ENCODE peak calls at places on chromosomes 2 and 18, in seven cellular contexts. One of them, this sample, is unnamed. For H3K4me1, the result is how much of the 10 kb centered on the place peaks cover.

GRCh38 chr18:9053814-9054213 is 48.7 kb upstream of the NDUFV2 start:
- DNase-seq in cardiac muscle cell: no peak
- DNase-seq in tibial artery: no peak
- DNase-seq in SJSA1: no peak
- DNase-seq in right lobe of liver: no peak
- DNase-seq in A549: no peak
- DNase-seq in psoas muscle: no peak
- DNase-seq in this sample: no peak

GRCh38 chr18:3005462-3005861 is 7.5 kb downstream of the LPIN2 start:
- DNase-seq in cardiac muscle cell: no peak
- DNase-seq in tibial artery: no peak
- DNase-seq in SJSA1: no peak
- DNase-seq in right lobe of liver: no peak
- DNase-seq in A549: no peak
- DNase-seq in psoas muscle: no peak
- DNase-seq in this sample: no peak

GRCh38 chr2:109537565-109538221 is 76.1 kb downstream of the SEPTIN10 start:
- DNase-seq in cardiac muscle cell: no peak
- DNase-seq in tibial artery: no peak
- DNase-seq in SJSA1: no peak
- DNase-seq in right lobe of liver: no peak
- DNase-seq in A549: no peak
- DNase-seq in psoas muscle: no peak
- DNase-seq in this sample: no peak

GRCh38 chr18:37958499-37958898 is 392.9 kb upstream of the CELF4 start:
- DNase-seq in cardiac muscle cell: no peak
- DNase-seq in tibial artery: no peak
- DNase-seq in SJSA1: no peak
- DNase-seq in right lobe of liver: no peak
- DNase-seq in A549: no peak
- DNase-seq in psoas muscle: no peak
- DNase-seq in this sample: no peak

GRCh38 chr2:10514743-10515142 is 66.6 kb upstream of the ODC1 start:
- DNase-seq in cardiac muscle cell: no peak
- DNase-seq in tibial artery: no peak
- DNase-seq in SJSA1: peak
- DNase-seq in right lobe of liver: no peak
- DNase-seq in A549: peak
- DNase-seq in psoas muscle: no peak
- DNase-seq in this sample: peak

GRCh38 chr2:149291881-149292280 is 38.5 kb upstream of the LYPD6 start:
- DNase-seq in cardiac muscle cell: no peak
- DNase-seq in tibial artery: no peak
- DNase-seq in SJSA1: no peak
- DNase-seq in right lobe of liver: no peak
- DNase-seq in A549: no peak
- DNase-seq in psoas muscle: no peak
- DNase-seq in this sample: no peak

GRCh38 chr2:52613064-52613463 is 1154.5 kb upstream of the CHAC2 start:
- DNase-seq in cardiac muscle cell: peak
- DNase-seq in tibial artery: no peak
- DNase-seq in SJSA1: no peak
- DNase-seq in right lobe of liver: no peak
- DNase-seq in A549: peak
- DNase-seq in psoas muscle: no peak
- DNase-seq in this sample: no peak

GRCh38 chr2:230873670-230874401 is 9.1 kb downstream of the ITM2C start:
- DNase-seq in cardiac muscle cell: no peak
- DNase-seq in tibial artery: no peak
- DNase-seq in SJSA1: no peak
- DNase-seq in right lobe of liver: no peak
- DNase-seq in A549: no peak
- DNase-seq in psoas muscle: no peak
- DNase-seq in this sample: no peak

GRCh38 chr18:22585821-22586220 is 168.1 kb upstream of the CTAGE1 start:
- DNase-seq in cardiac muscle cell: no peak
- DNase-seq in tibial artery: no peak
- DNase-seq in SJSA1: no peak
- DNase-seq in right lobe of liver: no peak
- DNase-seq in A549: no peak
- DNase-seq in psoas muscle: no peak
- DNase-seq in this sample: no peak

GRCh38 chr2:149164296-149164695 is 125.8 kb downstream of the LYPD6B start:
- DNase-seq in cardiac muscle cell: no peak
- DNase-seq in tibial artery: no peak
- DNase-seq in SJSA1: no peak
- DNase-seq in right lobe of liver: no peak
- DNase-seq in A549: no peak
- DNase-seq in psoas muscle: no peak
- DNase-seq in this sample: no peak

GRCh38 chr2:70886541-70886987 is 49.1 kb upstream of the ATP6V1B1 start:
- DNase-seq in cardiac muscle cell: no peak
- DNase-seq in tibial artery: no peak
- DNase-seq in SJSA1: no peak
- DNase-seq in right lobe of liver: no peak
- DNase-seq in A549: no peak
- DNase-seq in psoas muscle: no peak
- DNase-seq in this sample: no peak

GRCh38 chr2:184685999-184686841 is 87.9 kb downstream of the ZNF804A start:
- DNase-seq in cardiac muscle cell: no peak
- DNase-seq in tibial artery: no peak
- DNase-seq in SJSA1: no peak
- DNase-seq in right lobe of liver: no peak
- DNase-seq in A549: no peak
- DNase-seq in psoas muscle: no peak
- DNase-seq in this sample: no peak

GRCh38 chr2:188450740-188451480 is 159.2 kb downstream of the GULP1 start:
- DNase-seq in cardiac muscle cell: no peak
- DNase-seq in tibial artery: no peak
- DNase-seq in SJSA1: no peak
- DNase-seq in right lobe of liver: no peak
- DNase-seq in A549: no peak
- DNase-seq in psoas muscle: no peak
- DNase-seq in this sample: no peak

GRCh38 chr2:9649261-9649660 is 18.5 kb upstream of the YWHAQ start:
- DNase-seq in cardiac muscle cell: no peak
- DNase-seq in tibial artery: no peak
- DNase-seq in SJSA1: no peak
- DNase-seq in right lobe of liver: no peak
- DNase-seq in A549: no peak
- DNase-seq in psoas muscle: no peak
- DNase-seq in this sample: no peak

GRCh38 chr18:25326231-25327042 is 25.5 kb downstream of the ZNF521 start:
- DNase-seq in cardiac muscle cell: no peak
- DNase-seq in tibial artery: no peak
- DNase-seq in SJSA1: no peak
- DNase-seq in right lobe of liver: no peak
- DNase-seq in A549: no peak
- DNase-seq in psoas muscle: no peak
- DNase-seq in this sample: no peak
- H3K4me1 ChIP-seq in cardiac muscle cell: under half
- H3K4me1 ChIP-seq in tibial artery: under half
- H3K4me1 ChIP-seq in SJSA1: under half
- H3K4me1 ChIP-seq in right lobe of liver: under half
- H3K4me1 ChIP-seq in A549: under half
- H3K4me1 ChIP-seq in psoas muscle: under half
- H3K4me1 ChIP-seq in this sample: under half

GRCh38 chr18:49177812-49178211 is 227.0 kb upstream of the SMAD7 start:
- DNase-seq in cardiac muscle cell: no peak
- DNase-seq in tibial artery: no peak
- DNase-seq in SJSA1: peak
- DNase-seq in right lobe of liver: no peak
- DNase-seq in A549: no peak
- DNase-seq in psoas muscle: no peak
- DNase-seq in this sample: no peak

GRCh38 chr18:49179222-49179621 is 228.5 kb upstream of the SMAD7 start:
- DNase-seq in cardiac muscle cell: no peak
- DNase-seq in tibial artery: no peak
- DNase-seq in SJSA1: no peak
- DNase-seq in right lobe of liver: no peak
- DNase-seq in A549: no peak
- DNase-seq in psoas muscle: no peak
- DNase-seq in this sample: no peak

GRCh38 chr18:49177071-49177470 is 226.3 kb upstream of the SMAD7 start:
- DNase-seq in cardiac muscle cell: no peak
- DNase-seq in tibial artery: no peak
- DNase-seq in SJSA1: no peak
- DNase-seq in right lobe of liver: no peak
- DNase-seq in A549: no peak
- DNase-seq in psoas muscle: no peak
- DNase-seq in this sample: no peak

GRCh38 chr18:49175476-49175875 is 224.7 kb upstream of the SMAD7 start:
- DNase-seq in cardiac muscle cell: no peak
- DNase-seq in tibial artery: no peak
- DNase-seq in SJSA1: no peak
- DNase-seq in right lobe of liver: no peak
- DNase-seq in A549: no peak
- DNase-seq in psoas muscle: no peak
- DNase-seq in this sample: no peak

GRCh38 chr18:49178736-49179135 is 228.0 kb upstream of the SMAD7 start:
- DNase-seq in cardiac muscle cell: peak
- DNase-seq in tibial artery: no peak
- DNase-seq in SJSA1: peak
- DNase-seq in right lobe of liver: no peak
- DNase-seq in A549: peak
- DNase-seq in psoas muscle: no peak
- DNase-seq in this sample: peak
- H3K27ac ChIP-seq in cardiac muscle cell: no peak
- H3K27ac ChIP-seq in tibial artery: no peak
- H3K27ac ChIP-seq in SJSA1: no peak
- H3K27ac ChIP-seq in right lobe of liver: no peak
- H3K27ac ChIP-seq in A549: no peak
- H3K27ac ChIP-seq in psoas muscle: no peak
- H3K27ac ChIP-seq in this sample: no peak

GRCh38 chr2:86035371-86035882 is 70.3 kb downstream of the POLR1A start:
- DNase-seq in cardiac muscle cell: no peak
- DNase-seq in tibial artery: no peak
- DNase-seq in SJSA1: no peak
- DNase-seq in right lobe of liver: no peak
- DNase-seq in A549: no peak
- DNase-seq in psoas muscle: no peak
- DNase-seq in this sample: peak
- H3K4me1 ChIP-seq in cardiac muscle cell: under half
- H3K4me1 ChIP-seq in tibial artery: under half
- H3K4me1 ChIP-seq in SJSA1: under half
- H3K4me1 ChIP-seq in right lobe of liver: under half
- H3K4me1 ChIP-seq in A549: under half
- H3K4me1 ChIP-seq in psoas muscle: half or more
- H3K4me1 ChIP-seq in this sample: under half

GRCh38 chr2:202172439-202173191 is 65.8 kb downstream of the SUMO1 start:
- DNase-seq in cardiac muscle cell: no peak
- DNase-seq in tibial artery: no peak
- DNase-seq in SJSA1: no peak
- DNase-seq in right lobe of liver: no peak
- DNase-seq in A549: no peak
- DNase-seq in psoas muscle: no peak
- DNase-seq in this sample: no peak

GRCh38 chr2:202178342-202178958 is 59.9 kb downstream of the SUMO1 start:
- DNase-seq in cardiac muscle cell: peak
- DNase-seq in tibial artery: peak
- DNase-seq in SJSA1: peak
- DNase-seq in right lobe of liver: no peak
- DNase-seq in A549: peak
- DNase-seq in psoas muscle: no peak
- DNase-seq in this sample: peak
- H3K27ac ChIP-seq in cardiac muscle cell: no peak
- H3K27ac ChIP-seq in tibial artery: no peak
- H3K27ac ChIP-seq in SJSA1: no peak
- H3K27ac ChIP-seq in right lobe of liver: no peak
- H3K27ac ChIP-seq in A549: no peak
- H3K27ac ChIP-seq in psoas muscle: no peak
- H3K27ac ChIP-seq in this sample: no peak

GRCh38 chr18:74453642-74454198 is 3.4 kb downstream of the DIPK1C start:
- DNase-seq in cardiac muscle cell: no peak
- DNase-seq in tibial artery: no peak
- DNase-seq in SJSA1: no peak
- DNase-seq in right lobe of liver: no peak
- DNase-seq in A549: no peak
- DNase-seq in psoas muscle: no peak
- DNase-seq in this sample: no peak

GRCh38 chr18:74456409-74457042 is 582 bp downstream of the DIPK1C start:
- DNase-seq in cardiac muscle cell: peak
- DNase-seq in tibial artery: no peak
- DNase-seq in SJSA1: no peak
- DNase-seq in right lobe of liver: no peak
- DNase-seq in A549: no peak
- DNase-seq in psoas muscle: no peak
- DNase-seq in this sample: no peak

GRCh38 chr18:74456017-74456408 is 1.1 kb downstream of the DIPK1C start:
- DNase-seq in cardiac muscle cell: no peak
- DNase-seq in tibial artery: no peak
- DNase-seq in SJSA1: no peak
- DNase-seq in right lobe of liver: no peak
- DNase-seq in A549: no peak
- DNase-seq in psoas muscle: no peak
- DNase-seq in this sample: no peak

GRCh38 chr18:74454279-74454741 is 2.8 kb downstream of the DIPK1C start:
- DNase-seq in cardiac muscle cell: no peak
- DNase-seq in tibial artery: no peak
- DNase-seq in SJSA1: no peak
- DNase-seq in right lobe of liver: no peak
- DNase-seq in A549: no peak
- DNase-seq in psoas muscle: no peak
- DNase-seq in this sample: no peak

DNA sequence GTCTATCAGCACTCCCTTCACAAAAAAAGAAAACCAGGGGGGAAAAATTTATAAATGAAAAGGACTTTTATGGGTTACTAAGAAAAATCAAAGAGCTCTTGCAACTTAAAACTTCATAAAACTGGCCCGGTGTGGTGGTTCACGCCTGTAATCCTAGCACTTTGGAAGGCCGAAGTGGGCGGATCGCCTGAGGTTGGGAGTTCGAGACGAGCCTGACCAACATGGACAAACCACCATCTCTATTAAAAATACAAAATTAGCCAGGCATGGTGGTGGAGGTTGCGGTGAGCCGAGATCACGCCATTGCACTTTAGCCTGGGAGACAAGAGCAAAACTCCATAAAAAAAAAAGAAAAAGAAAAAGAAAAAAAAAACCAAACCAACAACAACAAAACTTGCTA is 1.7 kb downstream of the DIPK1C start:
- DNase-seq in cardiac muscle cell: no peak
- DNase-seq in tibial artery: no peak
- DNase-seq in SJSA1: no peak
- DNase-seq in right lobe of liver: no peak
- DNase-seq in A549: no peak
- DNase-seq in psoas muscle: no peak
- DNase-seq in this sample: no peak
- H3K4me1 ChIP-seq in cardiac muscle cell: under half
- H3K4me1 ChIP-seq in tibial artery: under half
- H3K4me1 ChIP-seq in SJSA1: under half
- H3K4me1 ChIP-seq in right lobe of liver: under half
- H3K4me1 ChIP-seq in A549: under half
- H3K4me1 ChIP-seq in psoas muscle: under half
- H3K4me1 ChIP-seq in this sample: under half

GRCh38 chr18:75218064-75218463 is 7.5 kb downstream of the TSHZ1 start:
- DNase-seq in cardiac muscle cell: no peak
- DNase-seq in tibial artery: no peak
- DNase-seq in SJSA1: no peak
- DNase-seq in right lobe of liver: no peak
- DNase-seq in A549: no peak
- DNase-seq in psoas muscle: no peak
- DNase-seq in this sample: no peak
- H3K27ac ChIP-seq in cardiac muscle cell: no peak
- H3K27ac ChIP-seq in tibial artery: no peak
- H3K27ac ChIP-seq in SJSA1: no peak
- H3K27ac ChIP-seq in right lobe of liver: no peak
- H3K27ac ChIP-seq in A549: no peak
- H3K27ac ChIP-seq in psoas muscle: peak
- H3K27ac ChIP-seq in this sample: no peak